ENCODE peak calls at places on chromosomes 13 and 19, in four cellular contexts. L is activated T-helper 1 cell treated with Interleukin-2 at 50 U/mL for 16 hours, O is heart right ventricle, F is ureter. P is an unnamed sample.

GRCh38 chr13:110467516-110467915 is 94.0 kb downstream of the RAB20 start:
- DNase-seq in L (no peak), O (no peak), F (no peak), P (no peak)

GRCh38 chr13:77583551-77583950 is 48.0 kb downstream of the SCEL start:
- DNase-seq in L (no peak), O (no peak), F (no peak), P (no peak)

GRCh38 chr19:48493718-48494515 is 17.7 kb downstream of the LMTK3 start:
- DNase-seq in L (no peak), O (no peak), F (peak), P (no peak)

GRCh38 chr13:20901668-20902437 is 693 bp downstream of the XPO4 start:
- DNase-seq in L (no peak), O (peak), F (peak), P (no peak)

GRCh38 chr19:45815501-45816216 is 551 bp upstream of the RSPH6A start:
- DNase-seq in L (no peak), O (peak), F (no peak), P (no peak)

GRCh38 chr13:21567714-21568113 is 36.3 kb downstream of the MICU2 start:
- DNase-seq in L (no peak), O (no peak), F (no peak), P (no peak)

GRCh38 chr13:87972568-87972967 is 301.4 kb downstream of the SLITRK5 start:
- DNase-seq in L (no peak), O (no peak), F (no peak), P (no peak)

GRCh38 chr13:41268764-41269163 is 5.4 kb upstream of the MTRF1 start:
- DNase-seq in L (no peak), O (no peak), F (no peak), P (no peak)

GRCh38 chr13:75797719-75798118 is 161.6 kb downstream of the LMO7 start:
- DNase-seq in L (no peak), O (no peak), F (no peak), P (no peak)

GRCh38 chr19:17327068-17327653 is 7.5 kb downstream of the ANO8 start:
- DNase-seq in L (no peak), O (no peak), F (no peak), P (no peak)

GRCh38 chr13:46354143-46355087 is 32.6 kb downstream of the RUBCNL start:
- DNase-seq in L (no peak), O (no peak), F (no peak), P (no peak)

GRCh38 chr19:54493967-54494585 is 8.6 kb upstream of the LAIR2 start:
- DNase-seq in L (no peak), O (no peak), F (no peak), P (no peak)

GRCh38 chr19:44657211-44657921 is 13.7 kb downstream of the PVR start:
- DNase-seq in L (peak), O (peak), F (no peak), P (no peak)

GRCh38 chr13:76812206-76812882 is 73.9 kb downstream of the KCTD12 start:
- DNase-seq in L (no peak), O (peak), F (no peak), P (no peak)

GRCh38 chr13:104004572-104004971 is 938.4 kb upstream of the SLC10A2 start:
- DNase-seq in L (no peak), O (no peak), F (no peak), P (no peak)

GRCh38 chr13:106284358-106284757 is 251.1 kb downstream of the EFNB2 start:
- DNase-seq in L (no peak), O (no peak), F (no peak), P (no peak)

GRCh38 chr13:30884543-30884942 is 21.5 kb upstream of the MEDAG start:
- DNase-seq in L (no peak), O (no peak), F (no peak), P (no peak)

GRCh38 chr19:1672038-1672768 is 19.8 kb upstream of the TCF3 start:
- DNase-seq in L (peak), O (no peak), F (no peak), P (no peak)

GRCh38 chr13:110294146-110294545 is 12.8 kb downstream of the COL4A1 start:
- DNase-seq in L (no peak), O (no peak), F (no peak), P (no peak)

GRCh38 chr13:107275945-107276614 is 708.1 kb upstream of the ARGLU1 start:
- DNase-seq in L (no peak), O (no peak), F (no peak), P (no peak)

GRCh38 chr13:110304256-110304655 is 2.7 kb downstream of the COL4A1 start:
- DNase-seq in L (no peak), O (no peak), F (no peak), P (no peak)

GRCh38 chr13:48873598-48873997 is 102.1 kb upstream of the FNDC3A start:
- DNase-seq in L (no peak), O (no peak), F (no peak), P (no peak)

GRCh38 chr19:19170053-19170945 is at the start of gene MEF2B:
- DNase-seq in L (peak), O (peak), F (peak), P (peak)

GRCh38 chr19:51607077-51607476 is 23.1 kb downstream of the SIGLEC5 start:
- DNase-seq in L (no peak), O (no peak), F (no peak), P (no peak)

GRCh38 chr19:40803857-40804782 is 5.1 kb downstream of the EGLN2 start:
- DNase-seq in L (peak), O (peak), F (no peak), P (no peak)

GRCh38 chr19:7654401-7654800 is 14.4 kb upstream of the RETN start:
- DNase-seq in L (no peak), O (no peak), F (no peak), P (no peak)

GRCh38 chr19:18440936-18441803 is 3.2 kb upstream of the ISYNA1 start:
- DNase-seq in L (no peak), O (no peak), F (no peak), P (no peak)

GRCh38 chr19:33469171-33470039 is 52.2 kb downstream of the PEPD start:
- DNase-seq in L (no peak), O (no peak), F (no peak), P (no peak)

GRCh38 chr13:91017031-91017668 is 330.3 kb upstream of the MIR17HG start:
- DNase-seq in L (no peak), O (no peak), F (no peak), P (peak)

GRCh38 chr19:37990362-37990761 is 83.4 kb downstream of the SIPA1L3 start:
- DNase-seq in L (no peak), O (no peak), F (peak), P (no peak)